ENCODE peak calls at places on chromosomes 5 and 9, in seven cellular contexts. X, H, F, D, G, T and Y are unnamed samples.

GRCh38 chr5:122726990-122727616 is 47.8 kb upstream of the SNX2 start:
- DNase-seq in D (no peak), T (no peak), G (peak), F (no peak), H (peak), X (no peak), Y (no peak)

GRCh38 chr5:178483620-178484019 is 106.6 kb downstream of the COL23A1 start:
- DNase-seq in H (peak), D (peak), T (no peak), F (no peak), G (no peak), X (no peak), Y (no peak)

GRCh38 chr9:81461196-81461595 is 228.2 kb downstream of the TLE1 start:
- DNase-seq in X (no peak), D (no peak), H (peak), T (no peak), F (no peak), G (no peak), Y (no peak)

GRCh38 chr9:136717399-136717798 is 5.0 kb downstream of the DIPK1B start:
- DNase-seq in H (no peak), G (no peak), D (no peak), T (no peak), F (peak), X (no peak), Y (no peak)

GRCh38 chr5:83157120-83157519 is 79.8 kb downstream of the XRCC4 start:
- DNase-seq in G (no peak), F (no peak), H (peak), T (no peak), D (no peak), X (no peak), Y (no peak)

GRCh38 chr9:113531919-113532808 is 68.6 kb downstream of the RGS3 start:
- DNase-seq in F (no peak), D (no peak), T (no peak), H (no peak), X (no peak), G (no peak), Y (no peak)

GRCh38 chr5:54073735-54074134 is 236.6 kb downstream of the ARL15 start:
- DNase-seq in T (no peak), F (no peak), X (no peak), D (no peak), G (no peak), H (no peak), Y (no peak)

GRCh38 chr5:13354611-13355010 is 589.9 kb downstream of the DNAH5 start:
- DNase-seq in X (no peak), T (no peak), D (no peak), F (no peak), H (no peak), G (peak), Y (no peak)

GRCh38 chr9:136283291-136284235 is 20.3 kb downstream of the CCDC187 start:
- DNase-seq in X (no peak), H (peak), T (peak), F (peak), D (peak), G (peak), Y (peak)

GRCh38 chr5:81486711-81487110 is 92.8 kb upstream of the ACOT12 start:
- DNase-seq in F (no peak), G (no peak), X (no peak), H (no peak), D (no peak), T (no peak), Y (no peak)

GRCh38 chr5:92835712-92836111 is 745.3 kb downstream of the NR2F1-AS1 start:
- DNase-seq in F (no peak), X (no peak), G (no peak), H (no peak), T (no peak), D (no peak), Y (no peak)

GRCh38 chr5:92841604-92842155 is 739.3 kb downstream of the NR2F1-AS1 start:
- DNase-seq in F (no peak), H (no peak), T (no peak), X (no peak), D (no peak), G (no peak), Y (no peak)

GRCh38 chr5:92836861-92837755 is 743.9 kb downstream of the NR2F1-AS1 start:
- DNase-seq in T (no peak), F (no peak), H (peak), X (no peak), D (no peak), G (peak), Y (no peak)

GRCh38 chr5:92838253-92838652 is 742.8 kb downstream of the NR2F1-AS1 start:
- DNase-seq in X (no peak), F (no peak), G (peak), T (no peak), D (no peak), H (no peak), Y (no peak)
- TF ChIP-seq CTCF in X (no peak), F (no peak), G (peak), T (no peak), D (no peak), H (no peak), Y (peak)

GRCh38 chr5:179907570-179908324 is at the start of gene TBC1D9B:
- DNase-seq in D (peak), G (peak), X (no peak), F (peak), T (peak), H (peak), Y (peak)
- TF ChIP-seq CTCF in D (peak), G (no peak), X (no peak), F (peak), T (peak), H (no peak), Y (peak)

DNA sequence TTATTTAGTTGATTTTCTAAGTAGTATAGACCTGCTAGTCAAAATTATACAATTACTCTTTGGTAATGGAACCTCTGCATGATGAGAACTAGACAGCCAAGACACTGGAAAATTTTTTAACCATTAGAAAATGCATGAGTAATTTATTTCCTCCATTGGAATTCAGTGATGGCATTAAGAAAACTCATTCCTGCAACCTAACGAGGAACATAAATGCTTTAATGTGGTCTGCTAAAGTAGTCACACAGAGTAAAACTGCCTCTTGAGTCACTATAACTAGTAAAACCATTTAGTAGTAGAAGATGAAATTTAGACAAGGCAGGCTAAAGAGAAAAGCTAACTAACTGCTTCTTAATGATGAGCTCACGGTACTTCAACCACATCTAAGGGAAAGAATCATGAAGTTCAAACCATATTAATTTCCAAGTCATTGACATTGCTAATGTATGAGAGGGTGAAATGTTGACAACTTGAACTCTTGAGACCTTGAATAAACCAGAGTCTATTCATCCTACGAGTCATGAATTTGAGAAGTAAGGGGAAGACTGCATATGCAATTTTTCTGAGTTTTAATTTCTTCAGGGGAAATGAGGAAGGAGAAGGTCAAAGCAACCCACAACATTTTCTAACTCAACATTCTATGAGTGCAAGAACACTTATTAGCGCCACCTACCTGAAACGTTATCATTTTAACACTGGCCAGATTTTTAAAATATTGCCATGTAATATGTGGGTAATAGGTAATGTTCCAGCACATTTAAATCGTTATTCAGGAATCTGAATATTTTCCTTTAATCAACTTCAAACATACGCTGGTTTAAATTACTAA is 74.4 kb downstream of the GLIS3 start:
- DNase-seq in X (no peak), F (no peak), T (no peak), D (no peak), G (peak), H (peak), Y (no peak)
- TF ChIP-seq CTCF in X (no peak), F (no peak), T (no peak), D (no peak), G (peak), H (peak), Y (no peak)

DNA sequence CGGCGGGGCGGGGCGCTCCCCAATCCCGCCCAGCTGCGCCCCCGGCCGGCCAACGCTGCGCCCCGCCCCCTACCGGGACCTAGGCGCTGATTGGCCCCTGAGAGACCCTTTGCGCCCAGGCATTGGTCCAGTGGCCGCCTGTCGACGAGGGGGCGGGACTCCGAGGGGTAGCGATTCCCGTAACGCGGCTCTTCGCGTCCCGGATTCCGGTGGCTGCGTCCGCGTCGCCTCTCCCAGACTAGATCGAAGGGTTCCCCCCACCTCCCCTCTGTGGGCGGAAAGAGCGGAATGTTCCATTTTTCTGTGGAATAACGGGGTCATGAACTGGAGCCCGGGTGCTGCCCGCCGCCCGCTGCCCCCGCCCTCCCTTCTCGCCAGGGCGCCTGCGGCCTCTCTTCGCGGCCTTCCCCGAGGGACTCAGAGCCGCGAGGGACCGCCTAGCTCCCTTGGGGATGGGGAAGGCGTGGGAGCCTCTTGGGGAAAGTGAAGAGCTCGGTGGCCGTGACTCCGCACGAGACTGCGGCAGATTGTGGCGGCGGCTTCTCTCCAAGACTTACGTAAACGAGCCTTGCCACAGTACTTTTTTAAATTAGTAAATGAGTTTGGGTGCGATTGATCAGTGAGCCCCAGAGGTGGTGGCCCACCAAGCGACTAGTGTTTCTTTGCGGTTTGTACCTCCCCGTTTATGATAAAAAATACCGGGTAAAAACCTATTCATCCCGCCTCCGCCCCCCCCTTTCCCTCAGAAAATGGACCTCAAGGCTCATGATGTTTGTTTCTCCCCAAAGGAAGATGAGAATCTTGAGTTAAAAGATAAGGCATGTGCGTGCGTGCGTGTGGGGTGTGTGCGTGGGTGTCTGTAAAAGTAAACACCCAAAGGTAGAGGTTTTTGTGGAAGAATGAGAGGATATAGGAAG is 493 bp upstream of the IL6ST start:
- DNase-seq in D (peak), X (peak), G (peak), T (peak), H (peak), F (peak), Y (peak)
- TF ChIP-seq CTCF in D (peak), X (no peak), G (no peak), T (no peak), H (no peak), F (no peak), Y (peak)

GRCh38 chr5:151286246-151286645 is 17.3 kb downstream of the SLC36A3 start:
- DNase-seq in D (no peak), T (no peak), F (no peak), X (no peak), G (no peak), H (no peak), Y (no peak)

GRCh38 chr5:151285683-151286082 is 17.9 kb downstream of the SLC36A3 start:
- DNase-seq in T (no peak), F (no peak), G (no peak), H (no peak), D (no peak), X (no peak), Y (no peak)

GRCh38 chr5:151281001-151281639 is 22.4 kb downstream of the SLC36A3 start:
- DNase-seq in X (no peak), H (no peak), D (no peak), T (no peak), G (peak), F (no peak), Y (no peak)

GRCh38 chr5:151283120-151283825 is 20.3 kb downstream of the SLC36A3 start:
- DNase-seq in T (no peak), D (no peak), H (no peak), G (no peak), F (no peak), X (no peak), Y (no peak)

DNA sequence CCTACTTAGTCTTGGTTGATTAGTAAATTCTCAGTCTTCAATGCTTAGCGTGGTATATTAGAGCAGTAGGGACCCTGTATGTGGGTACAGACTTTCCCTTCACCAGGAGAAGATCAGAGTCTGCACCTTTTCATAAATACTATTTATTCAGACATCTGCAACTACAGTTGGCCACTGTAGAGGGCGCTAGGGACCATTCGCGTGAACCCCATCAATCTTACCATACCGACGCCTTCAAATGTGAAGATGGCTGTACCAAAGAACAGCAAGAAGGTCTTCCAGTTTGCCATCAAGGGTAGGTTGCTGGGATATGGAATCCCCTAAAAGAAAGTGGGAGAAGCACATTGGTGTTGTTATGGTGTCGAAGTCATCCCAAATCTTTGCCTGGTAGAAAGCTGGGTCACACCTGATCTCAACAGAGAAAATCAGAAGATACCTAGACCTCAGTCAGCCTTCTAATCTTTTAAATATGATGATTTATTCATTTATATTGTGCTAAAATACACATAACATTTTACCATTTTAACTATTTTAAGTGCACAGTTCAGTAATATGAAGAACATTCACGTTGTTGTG is 19.1 kb downstream of the SLC36A3 start:
- DNase-seq in H (no peak), G (no peak), T (no peak), F (no peak), X (no peak), D (no peak), Y (no peak)
- TF ChIP-seq CTCF in H (no peak), G (peak), T (no peak), F (peak), X (no peak), D (no peak), Y (peak)

GRCh38 chr9:132000659-132001058 is 79.0 kb downstream of the MED27 start:
- DNase-seq in X (no peak), G (no peak), H (no peak), F (no peak), D (no peak), T (no peak), Y (no peak)

GRCh38 chr9:131997779-131998178 is 81.9 kb downstream of the MED27 start:
- DNase-seq in D (peak), H (no peak), F (no peak), G (no peak), T (no peak), X (no peak), Y (no peak)

GRCh38 chr9:132001550-132001949 is 78.1 kb downstream of the MED27 start:
- DNase-seq in T (no peak), F (no peak), X (no peak), D (no peak), H (no peak), G (no peak), Y (no peak)

GRCh38 chr9:131997076-131997475 is 82.6 kb downstream of the MED27 start:
- DNase-seq in H (no peak), D (no peak), X (no peak), T (no peak), G (no peak), F (no peak), Y (no peak)

GRCh38 chr9:131999692-132000551 is 79.7 kb downstream of the MED27 start:
- DNase-seq in G (peak), H (peak), T (no peak), F (no peak), X (no peak), D (no peak), Y (no peak)
- TF ChIP-seq CTCF in G (peak), H (no peak), T (no peak), F (no peak), X (no peak), D (no peak), Y (no peak)

GRCh38 chr5:160390787-160391696 is 8.8 kb downstream of the FAM200C start:
- DNase-seq in T (no peak), F (no peak), X (no peak), D (no peak), G (peak), H (peak), Y (no peak)
- TF ChIP-seq CTCF in T (peak), F (peak), X (peak), D (peak), G (peak), H (peak), Y (peak)

DNA sequence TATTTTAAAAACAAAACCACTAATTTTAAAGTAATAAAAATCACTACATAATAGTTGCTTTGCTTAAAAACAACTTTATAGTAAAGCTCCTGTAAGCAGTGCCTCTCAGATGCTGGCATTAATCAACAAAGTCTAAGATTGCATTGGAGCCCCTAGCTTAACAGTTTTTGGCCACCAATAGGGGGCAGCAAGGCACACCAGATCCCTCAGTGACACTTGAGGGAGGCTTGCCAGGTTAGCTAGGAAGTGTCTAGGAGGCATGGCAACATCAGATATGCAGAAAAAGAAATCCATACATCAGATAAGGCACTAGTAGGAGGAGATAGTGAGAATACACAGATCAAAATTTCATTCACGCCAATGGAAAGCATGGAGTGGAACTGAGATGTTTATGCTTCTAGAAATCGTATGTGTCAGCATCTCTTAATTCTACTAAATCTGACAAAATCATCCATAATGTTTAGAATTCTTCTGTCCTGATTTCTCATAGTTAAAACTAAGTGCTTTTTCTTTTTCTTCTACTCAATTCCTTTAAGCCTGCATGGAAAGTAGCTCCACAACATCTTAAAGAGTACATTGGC is 73.6 kb upstream of the PAM start:
- DNase-seq in T (peak), H (peak), G (peak), D (peak), F (peak), X (no peak), Y (no peak)
- TF ChIP-seq CTCF in T (peak), H (peak), G (peak), D (peak), F (peak), X (peak), Y (peak)

DNA sequence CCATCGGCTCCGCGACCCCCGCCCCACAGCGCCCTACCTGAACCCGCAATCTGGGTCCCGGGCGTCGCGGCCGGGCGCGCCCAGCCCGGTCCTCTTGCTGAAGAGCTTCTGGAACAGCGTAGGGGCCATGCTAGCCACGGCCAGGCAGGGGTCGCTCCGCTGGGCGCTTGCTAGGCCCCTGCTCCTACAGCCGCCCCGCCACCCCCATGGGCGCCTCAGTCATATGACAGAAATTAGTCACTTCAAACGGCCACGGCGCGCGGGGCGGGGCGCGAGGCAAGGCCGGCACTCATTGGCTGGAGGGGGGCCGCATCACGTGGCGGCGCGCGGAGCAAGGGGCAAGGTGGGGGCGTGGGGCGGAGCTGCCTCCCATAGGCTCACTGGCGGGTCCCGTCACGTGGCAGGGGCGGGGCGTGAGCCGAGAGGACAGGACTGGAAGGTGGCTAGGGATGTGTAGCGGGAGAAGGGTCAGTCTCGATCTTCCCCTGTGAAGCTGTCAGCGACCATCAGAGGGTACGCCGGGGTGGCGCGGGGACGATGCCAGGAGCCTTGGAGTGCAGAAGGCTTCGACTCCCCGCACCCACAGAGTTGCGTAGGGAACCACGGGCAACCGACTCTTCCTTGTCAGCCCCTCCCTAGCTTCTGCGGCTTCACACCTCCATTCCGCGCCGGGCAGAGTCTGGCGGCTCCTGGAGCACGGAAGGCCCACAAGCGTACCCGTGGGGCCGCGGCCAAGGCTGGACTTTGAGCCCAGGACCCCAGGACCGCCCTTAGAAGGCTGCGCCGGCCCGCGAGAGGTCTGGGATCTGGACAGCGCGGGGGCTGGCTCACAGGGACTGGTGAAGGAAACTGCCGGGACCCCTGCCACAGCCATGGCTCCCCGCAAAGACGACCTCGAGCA is at the start of gene FNIP1:
- DNase-seq in T (peak), H (peak), X (peak), D (peak), G (peak), F (peak), Y (peak)
- TF ChIP-seq CTCF in T (no peak), H (no peak), X (no peak), D (peak), G (no peak), F (no peak), Y (no peak)

GRCh38 chr9:116223926-116224325 is 70.3 kb downstream of the PAPPA start:
- DNase-seq in T (no peak), X (no peak), G (no peak), F (no peak), D (no peak), H (no peak), Y (no peak)

GRCh38 chr9:116218399-116218798 is 64.8 kb downstream of the PAPPA start:
- DNase-seq in T (no peak), F (no peak), X (no peak), G (no peak), D (no peak), H (no peak), Y (no peak)

GRCh38 chr9:116219686-116220085 is 66.1 kb downstream of the PAPPA start:
- DNase-seq in X (no peak), H (no peak), T (no peak), F (no peak), G (no peak), D (no peak), Y (no peak)
- TF ChIP-seq CTCF in X (no peak), H (no peak), T (no peak), F (no peak), G (no peak), D (no peak), Y (no peak)